ENCODE peak calls at places on chromosomes 3 and 15, in six cellular contexts. D is PC-3, R is esophagus squamous epithelium, M is transverse colon, S is lung, Q is brain microvascular endothelial cell. Z is an unnamed sample.

GRCh38 chr3:81465510-81465909 is 295.9 kb downstream of the GBE1 start:
- DNase-seq in D (peak; percentile 47), R (no peak), M (no peak), S (no peak), Q (no peak), Z (no peak)

GRCh38 chr15:20646529-20647142 is 105.0 kb upstream of the GOLGA6L6 start:
- DNase-seq in D (no peak), R (no peak), M (no peak), S (no peak), Q (no peak), Z (no peak)

GRCh38 chr3:100047455-100048141 is 66.7 kb downstream of the FILIP1L start:
- DNase-seq in D (peak; percentile 98), R (no peak), M (peak; percentile 41), S (no peak), Q (peak; percentile 86), Z (peak; percentile 94)

GRCh38 chr3:169344465-169344864 is 319.0 kb downstream of the MECOM start:
- DNase-seq in D (peak; percentile 65), R (no peak), M (no peak), S (no peak), Q (no peak), Z (no peak)

GRCh38 chr15:44219073-44219472 is 24.0 kb upstream of the FRMD5 start:
- DNase-seq in D (no peak), R (no peak), M (no peak), S (no peak), Q (no peak), Z (no peak)

GRCh38 chr15:67920524-67921240 is 80.8 kb upstream of the RNU6-1 start:
- DNase-seq in D (no peak), R (no peak), M (no peak), S (no peak), Q (no peak), Z (no peak)

GRCh38 chr3:127831723-127832172 is 9.4 kb upstream of the MGLL start:
- DNase-seq in D (peak; percentile 57), R (no peak), M (peak; percentile 74), S (peak; percentile 74), Q (no peak), Z (no peak)

GRCh38 chr3:66303556-66303955 is 82.8 kb downstream of the SLC25A26 start:
- DNase-seq in D (no peak), R (no peak), M (no peak), S (no peak), Q (no peak), Z (no peak)

DNA sequence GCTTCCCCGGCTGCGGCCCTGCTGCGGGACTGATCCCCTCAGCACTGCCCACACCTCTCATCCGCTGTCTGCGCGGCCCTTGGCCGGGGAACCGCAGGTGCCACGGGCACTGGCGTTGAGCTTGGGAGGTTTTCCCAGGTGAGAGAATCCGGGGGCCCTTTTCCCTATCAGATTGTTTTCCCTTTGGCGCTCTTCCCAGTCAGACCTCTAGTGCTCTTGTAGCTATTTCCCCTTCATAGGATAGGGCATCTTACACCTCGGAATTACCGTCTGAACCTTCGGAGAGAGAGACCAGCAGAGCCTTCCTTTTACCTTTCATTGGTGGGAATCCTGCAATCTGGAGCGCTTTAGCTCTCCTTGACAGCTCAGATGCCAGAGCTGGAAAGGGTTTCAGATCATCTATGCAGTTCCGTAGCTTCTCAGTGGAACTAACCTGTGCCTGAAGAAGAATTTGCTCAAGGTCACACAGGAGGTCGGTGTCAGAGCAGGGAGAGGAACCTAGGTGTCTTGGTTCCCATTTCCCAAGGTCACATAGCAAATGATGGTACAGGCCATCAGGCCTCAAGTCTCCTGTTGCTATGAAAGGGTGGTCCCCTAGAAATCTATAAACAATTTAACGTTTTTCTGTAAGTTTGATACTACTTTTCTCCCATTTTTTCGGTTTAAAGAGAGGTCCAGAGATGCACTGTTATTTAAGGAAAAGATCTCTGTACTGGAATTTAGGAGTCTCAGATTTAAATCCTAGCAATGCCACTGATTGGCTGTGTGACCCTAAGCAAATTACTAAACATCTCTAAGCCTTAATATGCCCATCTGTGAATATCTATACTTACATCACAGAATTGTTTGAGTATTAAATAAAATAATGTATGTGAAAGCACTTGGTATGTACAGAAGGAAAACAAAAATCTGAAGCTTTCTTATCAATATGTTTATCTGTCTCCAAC is 916 bp downstream of the IDH3A start:
- DNase-seq in D (peak; percentile 38), R (no peak), M (no peak), S (peak; percentile 57), Q (no peak), Z (no peak)
- H3K27ac ChIP-seq in D (no peak overlapping the region), R (peak overlapping the region; percentile 92), M (peak overlapping the region; percentile 87), S (peak overlapping the region; percentile 95), Q (no peak overlapping the region), Z (peak overlapping the region; percentile 64)

GRCh38 chr15:56242576-56243116 is 1.0 kb downstream of the RFX7 start:
- DNase-seq in D (no peak), R (no peak), M (no peak), S (no peak), Q (no peak), Z (no peak)
- H3K27ac ChIP-seq in D (no peak overlapping the region), R (peak overlapping the region; percentile 95), M (peak overlapping the region; percentile 95), S (no peak overlapping the region), Q (no peak overlapping the region), Z (peak overlapping the region; percentile 90)

GRCh38 chr3:113287111-113287817 is 75.9 kb downstream of the BOC start:
- DNase-seq in D (peak; percentile 92), R (no peak), M (no peak), S (no peak), Q (peak; percentile 50), Z (no peak)

GRCh38 chr3:113286524-113286923 is 75.2 kb downstream of the BOC start:
- DNase-seq in D (no peak), R (no peak), M (no peak), S (no peak), Q (no peak), Z (no peak)

GRCh38 chr3:113284453-113285050 is 73.2 kb downstream of the BOC start:
- DNase-seq in D (no peak), R (no peak), M (no peak), S (no peak), Q (no peak), Z (no peak)

GRCh38 chr3:113285226-113285625 is 73.9 kb downstream of the BOC start:
- DNase-seq in D (no peak), R (no peak), M (no peak), S (no peak), Q (no peak), Z (no peak)

DNA sequence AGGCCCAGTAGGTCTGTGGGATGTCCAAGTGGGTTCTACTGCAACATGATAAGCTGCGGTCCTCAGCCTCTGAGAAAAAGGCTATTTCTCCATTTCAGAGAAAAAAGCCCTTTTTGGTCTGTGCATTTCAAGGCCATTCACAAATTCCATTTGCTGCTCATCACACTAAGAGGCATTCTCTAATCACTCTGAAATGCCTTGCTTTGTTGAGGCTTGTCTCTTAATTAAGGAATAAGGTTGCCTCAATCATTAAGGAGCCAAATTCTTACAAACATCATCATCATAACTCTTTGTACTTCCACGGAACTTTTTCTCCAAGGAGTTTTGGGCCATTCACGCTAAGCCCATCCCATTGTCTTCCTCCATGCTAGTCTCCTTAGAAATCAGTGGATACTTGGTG is 74.4 kb downstream of the BOC start:
- DNase-seq in D (no peak), R (no peak), M (no peak), S (no peak), Q (no peak), Z (no peak)
- H3K27ac ChIP-seq in D (no peak overlapping the region), R (peak overlapping the region; percentile 77), M (peak overlapping the region; percentile 65), S (no peak overlapping the region), Q (no peak overlapping the region), Z (no peak overlapping the region)

GRCh38 chr3:13880811-13881156 is 913 bp upstream of the WNT7A start:
- DNase-seq in D (peak; percentile 21), R (no peak), M (no peak), S (no peak), Q (no peak), Z (no peak)

GRCh38 chr3:13879946-13880810 is at the start of gene WNT7A:
- DNase-seq in D (peak; percentile 62), R (no peak), M (no peak), S (no peak), Q (no peak), Z (no peak)

GRCh38 chr3:13878711-13879101 is 1.2 kb downstream of the WNT7A start:
- DNase-seq in D (peak; percentile 54), R (no peak), M (no peak), S (no peak), Q (no peak), Z (no peak)

GRCh38 chr3:13877911-13878710 is 1.8 kb downstream of the WNT7A start:
- DNase-seq in D (peak; percentile 37), R (no peak), M (no peak), S (no peak), Q (no peak), Z (no peak)

DNA sequence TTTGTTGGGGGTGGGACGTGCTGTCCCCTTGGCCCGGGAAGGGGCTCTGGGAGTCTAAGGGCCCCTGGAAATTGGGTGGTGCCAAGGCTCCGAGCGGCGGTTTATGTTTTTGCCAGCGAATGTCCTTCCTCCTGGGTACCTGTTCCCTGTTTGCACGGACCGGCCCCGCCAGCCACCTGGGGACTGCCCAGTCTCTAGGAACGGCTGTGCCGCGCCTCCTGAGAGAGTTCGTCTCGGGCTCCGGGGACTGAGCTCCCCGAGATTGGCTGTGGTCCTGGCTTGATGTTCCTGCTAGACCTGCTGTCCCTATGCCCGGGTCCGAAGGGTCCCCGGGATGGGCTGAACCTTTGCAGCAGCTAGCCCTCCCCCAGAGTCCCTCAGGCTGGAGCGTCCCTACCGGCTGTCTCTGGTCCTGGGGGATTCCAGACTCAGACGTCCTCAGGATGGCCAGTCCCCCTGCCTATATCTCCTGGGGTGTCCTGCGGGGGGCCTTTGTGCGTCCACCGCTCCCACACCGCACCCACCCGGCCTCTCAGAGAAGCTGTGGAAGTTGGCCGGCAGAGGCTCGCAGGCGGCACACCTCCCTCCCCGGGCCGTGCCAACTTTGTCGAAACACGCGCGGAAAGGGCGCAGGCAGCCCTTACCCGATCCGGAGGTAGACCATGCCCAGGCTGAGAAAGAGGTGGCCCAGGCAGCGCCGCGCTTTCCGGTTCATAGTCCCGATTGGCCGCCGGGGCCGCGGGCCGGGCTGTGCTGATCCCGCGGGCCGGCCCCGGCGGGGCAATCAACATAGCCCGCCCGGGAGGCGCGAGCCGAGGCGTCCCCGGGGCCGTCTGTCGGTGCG is 547 bp downstream of the WNT7A start:
- DNase-seq in D (peak; percentile 45), R (no peak), M (no peak), S (no peak), Q (no peak), Z (no peak)
- H3K27ac ChIP-seq in D (no peak overlapping the region), R (no peak overlapping the region), M (no peak overlapping the region), S (no peak overlapping the region), Q (no peak overlapping the region), Z (peak overlapping the region; percentile 65)

Z was measured in epithelial cell of prostate.